ENCODE peak calls at places on chromosome 9, in eight cellular contexts. U, K, J, D, W, H, M and G are unnamed samples.

GRCh38 chr9:16575142-16575877 is 295.2 kb downstream of the BNC2 start:
- DNase-seq in M (no peak), D (no peak), H (no peak), J (no peak), W (no peak), U (peak; percentile 43), K (no peak), G (no peak)

GRCh38 chr9:100160021-100160420 is 61.0 kb downstream of the INVS start:
- DNase-seq in K (no peak), M (no peak), D (no peak), W (no peak), H (no peak), U (no peak), J (no peak), G (no peak)

GRCh38 chr9:6904366-6904765 is 146.6 kb downstream of the KDM4C start:
- DNase-seq in U (no peak), K (no peak), H (no peak), M (no peak), W (no peak), D (no peak), J (no peak), G (no peak)

GRCh38 chr9:74557577-74557976 is 60.4 kb downstream of the RORB start:
- DNase-seq in M (no peak), W (no peak), K (no peak), U (no peak), D (no peak), J (no peak), H (no peak), G (no peak)

GRCh38 chr9:137694962-137695875 is 76.4 kb downstream of the EHMT1 start:
- DNase-seq in W (no peak), J (peak; percentile 54), M (no peak), U (peak; percentile 74), K (no peak), D (no peak), H (peak; percentile 24), G (no peak)

GRCh38 chr9:108643756-108644510 is 211.9 kb downstream of the ACTL7B start:
- DNase-seq in U (no peak), K (no peak), H (no peak), J (no peak), M (no peak), D (no peak), W (no peak), G (no peak)

GRCh38 chr9:385818-386398 is 171.2 kb downstream of the DOCK8 start:
- DNase-seq in U (peak; percentile 64), W (no peak), D (no peak), M (peak; percentile 52), K (peak; percentile 69), H (peak; percentile 48), J (peak; percentile 56), G (no peak)

GRCh38 chr9:124784503-124784902 is 7.6 kb downstream of the OLFML2A start:
- DNase-seq in M (no peak), D (peak; percentile 5), K (no peak), J (no peak), W (no peak), U (no peak), H (no peak), G (no peak)

GRCh38 chr9:106797299-106797698 is 65.7 kb upstream of the ZNF462 start:
- DNase-seq in W (no peak), M (no peak), J (no peak), U (no peak), H (no peak), K (no peak), D (no peak), G (no peak)

GRCh38 chr9:76868897-76869296 is 37.0 kb downstream of the PRUNE2 start:
- DNase-seq in D (no peak), W (no peak), U (no peak), M (no peak), H (no peak), J (no peak), K (no peak), G (no peak)

GRCh38 chr9:93091453-93092081 is 4.5 kb upstream of the CARD19 start:
- DNase-seq in M (peak; percentile 90), U (peak; percentile 75), J (peak; percentile 56), H (no peak), D (peak; percentile 61), W (no peak), K (peak; percentile 72), G (no peak)

DNA sequence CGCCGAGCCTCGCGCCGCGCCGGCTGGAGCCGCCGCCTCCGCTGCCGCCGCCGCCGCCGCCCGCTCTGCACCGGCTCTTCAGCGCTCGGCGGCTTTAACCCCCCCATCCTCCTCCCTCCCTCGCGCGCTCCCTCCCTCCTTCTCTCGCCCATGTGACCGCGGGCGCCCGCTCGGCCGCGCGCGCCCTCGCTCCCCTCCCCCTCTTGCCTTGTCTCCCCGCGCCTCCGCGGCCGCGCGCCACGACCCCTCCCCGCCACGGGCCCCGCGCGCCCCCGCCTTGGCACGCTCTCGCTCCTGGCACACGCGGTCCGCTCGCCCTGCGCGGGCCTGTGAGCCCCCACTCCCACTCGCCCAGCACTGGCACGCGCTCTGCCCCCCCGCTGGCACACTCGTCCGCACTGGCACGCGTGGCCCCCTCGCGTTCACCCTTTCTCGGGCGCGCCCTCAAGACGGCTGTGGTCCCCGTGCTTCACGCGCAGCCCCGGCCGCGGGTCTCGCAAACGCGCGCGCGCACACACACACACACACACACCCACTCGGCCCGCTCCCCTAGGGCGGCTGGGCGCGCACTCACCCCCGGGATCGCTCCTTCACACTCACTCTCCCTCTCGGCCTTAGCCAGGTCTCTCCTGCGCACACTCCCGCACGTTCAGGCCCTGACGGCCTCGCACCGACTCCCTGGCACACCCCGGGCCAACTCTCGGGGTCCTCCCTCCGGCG is at the start of gene CNTFR:
- DNase-seq in H (peak; percentile 48), U (no peak), M (no peak), D (no peak), K (peak; percentile 82), W (no peak), J (no peak), G (no peak)
- H3K4me1 ChIP-seq in H (peaks cover 17% of the 10 kb centered on the region), U (no peaks in the 10 kb centered on the region), M (no peaks in the 10 kb centered on the region), D (peaks cover 12% of the 10 kb centered on the region), K (peaks cover 50% of the 10 kb centered on the region), W (peaks cover 32% of the 10 kb centered on the region), J (peaks cover 7% of the 10 kb centered on the region), G (peaks cover 29% of the 10 kb centered on the region)

DNA sequence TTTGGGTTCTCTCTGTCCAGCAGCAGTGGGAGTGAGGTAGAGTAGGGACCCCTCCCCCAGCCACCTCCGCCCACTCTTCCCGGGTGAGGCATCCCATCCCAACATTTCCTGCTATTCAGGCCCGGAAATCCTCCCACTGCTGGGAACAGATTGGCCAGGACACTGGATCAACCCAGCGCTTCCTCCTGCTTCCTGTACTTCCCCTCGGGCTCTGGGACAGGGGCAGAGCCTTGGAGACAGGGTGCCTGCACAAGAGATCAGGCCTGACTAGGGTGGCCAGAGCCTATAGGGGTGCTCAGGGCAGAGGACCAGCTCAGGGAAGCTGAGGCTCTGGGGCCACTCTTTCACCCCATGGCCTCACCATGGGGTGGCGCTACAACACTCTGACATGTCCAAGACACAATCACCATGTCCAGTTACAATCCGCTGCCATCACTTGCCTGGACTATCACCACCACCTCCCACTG is 14.5 kb downstream of the SH2D3C start:
- DNase-seq in M (no peak), W (peak; percentile 52), D (no peak), H (no peak), U (peak; percentile 70), K (no peak), J (no peak), G (no peak)
- TF ChIP-seq POLR2A in M (no peak), W (no peak), D (no peak), H (no peak), U (no peak), K (no peak), J (no peak), G (no peak)

GRCh38 chr9:94931036-94931633 is 204.6 kb downstream of the AOPEP start:
- DNase-seq in M (no peak), J (no peak), H (no peak), W (no peak), D (no peak), K (no peak), U (no peak), G (no peak)

GRCh38 chr9:94928696-94929372 is 202.3 kb downstream of the AOPEP start:
- DNase-seq in W (no peak), K (no peak), M (peak; percentile 45), J (no peak), D (no peak), U (no peak), H (no peak), G (no peak)

GRCh38 chr9:94927762-94928158 is 201.3 kb downstream of the AOPEP start:
- DNase-seq in J (no peak), D (no peak), W (no peak), U (no peak), M (no peak), K (no peak), H (no peak), G (no peak)

GRCh38 chr9:94928271-94928670 is 201.8 kb downstream of the AOPEP start:
- DNase-seq in J (no peak), H (no peak), D (no peak), W (no peak), K (no peak), U (no peak), M (no peak), G (no peak)

GRCh38 chr9:94929373-94929764 is 202.9 kb downstream of the AOPEP start:
- DNase-seq in D (no peak), M (no peak), H (no peak), J (no peak), K (no peak), W (no peak), U (peak; percentile 39), G (no peak)
- H3K4me1 ChIP-seq in D (no peaks in the 10 kb centered on the region), M (peaks cover 12% of the 10 kb centered on the region), H (no peaks in the 10 kb centered on the region), J (peaks cover 50% of the 10 kb centered on the region), K (no peaks in the 10 kb centered on the region), W (no peaks in the 10 kb centered on the region), U (no peaks in the 10 kb centered on the region), G (peaks cover 13% of the 10 kb centered on the region)

GRCh38 chr9:87599901-87600610 is 102.4 kb downstream of the DAPK1 start:
- DNase-seq in W (no peak), M (peak; percentile 94), U (no peak), D (no peak), H (no peak), K (peak; percentile 82), J (peak; percentile 40), G (no peak)
- TF ChIP-seq POLR2A in W (no peak), M (no peak), U (no peak), D (no peak), H (no peak), K (no peak), J (no peak), G (no peak)

DNA sequence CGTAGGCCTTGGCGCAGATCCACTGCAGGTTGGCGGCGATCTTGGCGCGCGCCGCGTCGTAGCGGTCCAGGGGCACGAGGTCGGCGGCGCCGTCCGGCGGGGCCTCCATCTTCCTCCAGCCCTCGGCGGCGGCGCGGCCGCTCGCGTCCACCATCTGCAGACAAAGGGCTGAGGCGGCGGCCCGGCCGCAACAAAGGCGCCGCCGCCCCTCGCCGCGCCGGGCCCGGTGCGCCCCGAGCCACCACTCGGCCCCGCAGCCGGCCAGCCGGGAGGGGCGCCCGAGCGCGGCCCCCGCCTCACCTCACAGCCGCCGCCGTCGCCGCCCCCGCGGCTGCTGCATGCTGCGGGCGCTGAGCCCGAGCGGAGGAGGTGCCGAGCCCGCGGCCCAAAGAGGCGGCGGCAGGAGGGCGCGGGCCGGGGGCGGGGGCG is 326 bp downstream of the CAMSAP1 start:
- DNase-seq in M (peak; percentile 28), H (no peak), W (no peak), J (no peak), U (peak; percentile 39), D (no peak), K (peak; percentile 69), G (no peak)
- H3K4me1 ChIP-seq in M (peaks cover 10% of the 10 kb centered on the region), H (no peaks in the 10 kb centered on the region), W (peaks cover 5% of the 10 kb centered on the region), J (peaks cover 22% of the 10 kb centered on the region), U (peaks cover 36% of the 10 kb centered on the region), D (peaks cover 5% of the 10 kb centered on the region), K (peaks cover 42% of the 10 kb centered on the region), G (peaks cover 70% of the 10 kb centered on the region)